ENCODE peak calls at places on chromosomes 6 and 20, in ten cellular contexts. One of them, this sample, is unnamed.

GRCh38 chr6:168101201-168102092 is 22.4 kb upstream of the FRMD1 start:
- DNase-seq in OCI-LY7: no peak
- DNase-seq in lower lobe of right lung: peak
- DNase-seq in mesothelial cell of epicardium: no peak
- DNase-seq in psoas muscle: peak
- DNase-seq in brain microvascular endothelial cell: no peak
- DNase-seq in suprapubic skin: no peak
- DNase-seq in heart right ventricle: no peak
- DNase-seq in HCT116: no peak
- DNase-seq in osteoblast: peak
- DNase-seq in this sample: no peak

GRCh38 chr6:152783217-152783878 is 32.8 kb downstream of the VIP start:
- DNase-seq in brain microvascular endothelial cell: no peak
- DNase-seq in heart right ventricle: no peak
- DNase-seq in suprapubic skin: no peak
- DNase-seq in lower lobe of right lung: no peak
- DNase-seq in HCT116: no peak
- DNase-seq in psoas muscle: no peak
- DNase-seq in osteoblast: no peak
- DNase-seq in mesothelial cell of epicardium: no peak
- DNase-seq in OCI-LY7: peak
- DNase-seq in this sample: no peak

GRCh38 chr20:32968833-32969241 is 35.4 kb downstream of the SUN5 start:
- DNase-seq in mesothelial cell of epicardium: no peak
- DNase-seq in heart right ventricle: no peak
- DNase-seq in psoas muscle: no peak
- DNase-seq in HCT116: no peak
- DNase-seq in suprapubic skin: peak
- DNase-seq in lower lobe of right lung: no peak
- DNase-seq in brain microvascular endothelial cell: no peak
- DNase-seq in OCI-LY7: no peak
- DNase-seq in osteoblast: peak
- DNase-seq in this sample: peak

GRCh38 chr20:37511605-37512275 is 9.3 kb upstream of the NNAT start:
- DNase-seq in mesothelial cell of epicardium: no peak
- DNase-seq in lower lobe of right lung: no peak
- DNase-seq in heart right ventricle: no peak
- DNase-seq in psoas muscle: no peak
- DNase-seq in suprapubic skin: no peak
- DNase-seq in osteoblast: peak
- DNase-seq in brain microvascular endothelial cell: peak
- DNase-seq in HCT116: no peak
- DNase-seq in OCI-LY7: no peak
- DNase-seq in this sample: no peak

GRCh38 chr6:139852484-139853140 is 478.2 kb upstream of the CITED2 start:
- DNase-seq in OCI-LY7: no peak
- DNase-seq in heart right ventricle: no peak
- DNase-seq in osteoblast: no peak
- DNase-seq in psoas muscle: no peak
- DNase-seq in mesothelial cell of epicardium: no peak
- DNase-seq in HCT116: no peak
- DNase-seq in brain microvascular endothelial cell: peak
- DNase-seq in suprapubic skin: no peak
- DNase-seq in lower lobe of right lung: no peak
- DNase-seq in this sample: no peak

GRCh38 chr6:33080127-33081089 is 4.6 kb downstream of the HLA-DPB1 start:
- DNase-seq in mesothelial cell of epicardium: no peak
- DNase-seq in lower lobe of right lung: peak
- DNase-seq in osteoblast: peak
- DNase-seq in heart right ventricle: peak
- DNase-seq in brain microvascular endothelial cell: peak
- DNase-seq in psoas muscle: peak
- DNase-seq in HCT116: no peak
- DNase-seq in OCI-LY7: no peak
- DNase-seq in suprapubic skin: no peak
- DNase-seq in this sample: peak

GRCh38 chr6:87155920-87156600 is 695 bp downstream of the ZNF292 start:
- DNase-seq in brain microvascular endothelial cell: peak
- DNase-seq in osteoblast: peak
- DNase-seq in psoas muscle: peak
- DNase-seq in lower lobe of right lung: peak
- DNase-seq in mesothelial cell of epicardium: peak
- DNase-seq in heart right ventricle: peak
- DNase-seq in suprapubic skin: peak
- DNase-seq in OCI-LY7: peak
- DNase-seq in HCT116: no peak
- DNase-seq in this sample: peak

GRCh38 chr6:44237813-44238433 is 9.0 kb upstream of the HSP90AB1 start:
- DNase-seq in osteoblast: peak
- DNase-seq in mesothelial cell of epicardium: peak
- DNase-seq in psoas muscle: peak
- DNase-seq in heart right ventricle: peak
- DNase-seq in brain microvascular endothelial cell: peak
- DNase-seq in OCI-LY7: peak
- DNase-seq in suprapubic skin: no peak
- DNase-seq in lower lobe of right lung: peak
- DNase-seq in HCT116: no peak
- DNase-seq in this sample: peak

GRCh38 chr6:166167801-166168615 is at the start of gene TBXT:
- DNase-seq in suprapubic skin: no peak
- DNase-seq in osteoblast: peak
- DNase-seq in lower lobe of right lung: no peak
- DNase-seq in psoas muscle: no peak
- DNase-seq in heart right ventricle: no peak
- DNase-seq in brain microvascular endothelial cell: no peak
- DNase-seq in HCT116: no peak
- DNase-seq in OCI-LY7: peak
- DNase-seq in mesothelial cell of epicardium: no peak
- DNase-seq in this sample: no peak

DNA sequence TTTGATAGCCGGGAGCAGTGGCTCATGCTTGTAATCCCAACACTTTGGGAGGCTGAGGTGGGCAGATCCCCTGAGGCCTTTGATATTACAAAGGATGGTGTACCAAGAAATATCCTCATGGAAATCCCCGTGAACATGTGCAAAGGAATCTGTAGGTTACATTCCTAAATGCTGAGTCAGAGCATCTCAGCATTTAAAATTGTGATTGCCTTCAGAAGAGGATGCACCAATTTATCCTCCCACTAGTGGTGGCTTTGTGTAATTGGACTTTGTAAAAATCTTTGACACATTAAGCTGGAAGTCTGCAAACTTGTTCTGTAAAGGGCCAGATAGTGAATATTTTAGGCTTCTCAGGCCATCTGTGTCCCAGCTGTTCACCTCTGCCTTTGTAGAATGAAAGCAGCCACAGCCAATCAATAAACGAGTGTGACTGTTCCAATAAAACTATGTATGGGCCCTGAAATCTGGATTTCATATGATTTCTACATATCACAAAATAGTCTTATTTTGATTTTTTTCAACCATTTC is 11.8 kb downstream of the TMEM14B start:
- DNase-seq in OCI-LY7: peak
- DNase-seq in brain microvascular endothelial cell: peak
- DNase-seq in lower lobe of right lung: no peak
- DNase-seq in mesothelial cell of epicardium: no peak
- DNase-seq in suprapubic skin: no peak
- DNase-seq in psoas muscle: no peak
- DNase-seq in osteoblast: no peak
- DNase-seq in heart right ventricle: no peak
- DNase-seq in HCT116: peak
- DNase-seq in this sample: no peak
- TF ChIP-seq CTCF in OCI-LY7: peak
- TF ChIP-seq CTCF in brain microvascular endothelial cell: peak
- TF ChIP-seq CTCF in lower lobe of right lung: peak
- TF ChIP-seq CTCF in mesothelial cell of epicardium: peak
- TF ChIP-seq CTCF in suprapubic skin: peak
- TF ChIP-seq CTCF in psoas muscle: peak
- TF ChIP-seq CTCF in osteoblast: peak
- TF ChIP-seq CTCF in heart right ventricle: peak
- TF ChIP-seq CTCF in HCT116: peak
- TF ChIP-seq CTCF in this sample: peak

DNA sequence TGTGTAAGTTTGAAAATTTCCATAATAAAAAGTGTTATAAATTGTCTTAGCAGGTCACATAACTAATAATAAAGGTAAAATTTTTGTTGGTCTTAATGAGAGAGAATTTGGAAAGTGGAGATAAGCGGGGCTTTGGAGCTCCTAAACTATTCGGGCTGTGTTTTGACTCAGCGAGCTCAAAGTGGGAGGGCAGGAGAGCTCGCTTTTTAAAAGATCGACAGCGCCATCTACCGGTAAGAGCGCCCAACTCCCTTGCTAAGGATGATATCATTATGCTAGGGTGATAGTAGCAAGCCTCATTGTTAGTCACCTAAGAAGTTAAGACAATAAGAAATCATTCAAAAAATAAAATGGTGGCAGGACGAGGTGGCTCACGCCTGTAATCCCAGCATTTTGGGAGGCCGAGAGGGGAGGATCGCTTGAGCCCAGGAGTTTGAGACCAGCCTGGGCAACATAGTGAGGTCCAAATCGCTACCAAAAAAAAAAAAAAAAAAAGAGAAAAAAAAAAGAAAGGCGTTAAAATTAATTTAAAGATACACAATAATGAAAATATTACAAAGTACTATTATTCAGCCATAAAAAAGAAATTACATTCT is 24.8 kb downstream of the C6orf15 start:
- DNase-seq in osteoblast: peak
- DNase-seq in brain microvascular endothelial cell: peak
- DNase-seq in lower lobe of right lung: peak
- DNase-seq in HCT116: peak
- DNase-seq in psoas muscle: peak
- DNase-seq in mesothelial cell of epicardium: peak
- DNase-seq in OCI-LY7: peak
- DNase-seq in suprapubic skin: peak
- DNase-seq in heart right ventricle: peak
- DNase-seq in this sample: peak
- TF ChIP-seq CTCF in osteoblast: peak
- TF ChIP-seq CTCF in brain microvascular endothelial cell: peak
- TF ChIP-seq CTCF in lower lobe of right lung: peak
- TF ChIP-seq CTCF in HCT116: peak
- TF ChIP-seq CTCF in psoas muscle: peak
- TF ChIP-seq CTCF in mesothelial cell of epicardium: peak
- TF ChIP-seq CTCF in OCI-LY7: peak
- TF ChIP-seq CTCF in suprapubic skin: peak
- TF ChIP-seq CTCF in heart right ventricle: peak
- TF ChIP-seq CTCF in this sample: peak

GRCh38 chr20:15705975-15706374 is 867.3 kb downstream of the KIF16B start:
- DNase-seq in heart right ventricle: no peak
- DNase-seq in brain microvascular endothelial cell: no peak
- DNase-seq in psoas muscle: no peak
- DNase-seq in lower lobe of right lung: no peak
- DNase-seq in OCI-LY7: no peak
- DNase-seq in mesothelial cell of epicardium: no peak
- DNase-seq in osteoblast: no peak
- DNase-seq in suprapubic skin: no peak
- DNase-seq in HCT116: no peak
- DNase-seq in this sample: no peak

GRCh38 chr20:15711177-15711576 is 862.1 kb downstream of the KIF16B start:
- DNase-seq in psoas muscle: no peak
- DNase-seq in heart right ventricle: no peak
- DNase-seq in suprapubic skin: no peak
- DNase-seq in mesothelial cell of epicardium: no peak
- DNase-seq in osteoblast: no peak
- DNase-seq in OCI-LY7: no peak
- DNase-seq in brain microvascular endothelial cell: no peak
- DNase-seq in HCT116: no peak
- DNase-seq in lower lobe of right lung: no peak
- DNase-seq in this sample: no peak

GRCh38 chr20:15706719-15707118 is 866.5 kb downstream of the KIF16B start:
- DNase-seq in mesothelial cell of epicardium: no peak
- DNase-seq in osteoblast: no peak
- DNase-seq in lower lobe of right lung: no peak
- DNase-seq in brain microvascular endothelial cell: peak
- DNase-seq in psoas muscle: no peak
- DNase-seq in HCT116: no peak
- DNase-seq in heart right ventricle: no peak
- DNase-seq in OCI-LY7: no peak
- DNase-seq in suprapubic skin: no peak
- DNase-seq in this sample: no peak

GRCh38 chr20:15703171-15703911 is 869.9 kb downstream of the KIF16B start:
- DNase-seq in suprapubic skin: no peak
- DNase-seq in psoas muscle: no peak
- DNase-seq in mesothelial cell of epicardium: no peak
- DNase-seq in OCI-LY7: no peak
- DNase-seq in heart right ventricle: no peak
- DNase-seq in HCT116: no peak
- DNase-seq in osteoblast: peak
- DNase-seq in lower lobe of right lung: no peak
- DNase-seq in brain microvascular endothelial cell: peak
- DNase-seq in this sample: no peak

GRCh38 chr20:15708984-15709598 is 864.2 kb downstream of the KIF16B start:
- DNase-seq in mesothelial cell of epicardium: no peak
- DNase-seq in osteoblast: peak
- DNase-seq in suprapubic skin: no peak
- DNase-seq in heart right ventricle: peak
- DNase-seq in psoas muscle: no peak
- DNase-seq in brain microvascular endothelial cell: no peak
- DNase-seq in OCI-LY7: peak
- DNase-seq in lower lobe of right lung: peak
- DNase-seq in HCT116: no peak
- DNase-seq in this sample: no peak
- TF ChIP-seq CTCF in mesothelial cell of epicardium: peak
- TF ChIP-seq CTCF in osteoblast: peak
- TF ChIP-seq CTCF in suprapubic skin: no peak
- TF ChIP-seq CTCF in heart right ventricle: peak
- TF ChIP-seq CTCF in psoas muscle: peak
- TF ChIP-seq CTCF in brain microvascular endothelial cell: peak
- TF ChIP-seq CTCF in OCI-LY7: peak
- TF ChIP-seq CTCF in lower lobe of right lung: peak
- TF ChIP-seq CTCF in HCT116: peak
- TF ChIP-seq CTCF in this sample: no peak

GRCh38 chr6:524803-525202 is 132.1 kb downstream of the HUS1B start:
- DNase-seq in brain microvascular endothelial cell: no peak
- DNase-seq in lower lobe of right lung: no peak
- DNase-seq in mesothelial cell of epicardium: no peak
- DNase-seq in HCT116: no peak
- DNase-seq in suprapubic skin: no peak
- DNase-seq in osteoblast: no peak
- DNase-seq in psoas muscle: no peak
- DNase-seq in OCI-LY7: peak
- DNase-seq in heart right ventricle: no peak
- DNase-seq in this sample: no peak
- TF ChIP-seq CTCF in brain microvascular endothelial cell: peak
- TF ChIP-seq CTCF in lower lobe of right lung: no peak
- TF ChIP-seq CTCF in mesothelial cell of epicardium: no peak
- TF ChIP-seq CTCF in HCT116: no peak
- TF ChIP-seq CTCF in suprapubic skin: no peak
- TF ChIP-seq CTCF in osteoblast: no peak
- TF ChIP-seq CTCF in psoas muscle: no peak
- TF ChIP-seq CTCF in OCI-LY7: peak
- TF ChIP-seq CTCF in heart right ventricle: no peak
- TF ChIP-seq CTCF in this sample: no peak

This sample was measured in ascending aorta.